ENCODE peak calls at places on chromosome 19, in four cellular contexts. T is bronchial epithelial cell, U is sigmoid colon, B is A549. D is an unnamed sample.

GRCh38 chr19:16376649-16377048 is 52.0 kb downstream of the KLF2 start:
- DNase-seq in T (no peak), U (no peak), B (peak), D (peak)

GRCh38 chr19:43784251-43784980 is 3.6 kb upstream of the KCNN4 start:
- DNase-seq in U (no peak), T (peak), B (peak), D (no peak)

GRCh38 chr19:48818234-48818823 is 7.5 kb upstream of the BCAT2 start:
- DNase-seq in T (no peak), B (no peak), U (no peak), D (no peak)

GRCh38 chr19:52428937-52429336 is at the start of gene ZNF534:
- DNase-seq in T (no peak), U (no peak), B (no peak), D (no peak)

GRCh38 chr19:10603873-10604459 is 16.9 kb upstream of the AP1M2 start:
- DNase-seq in T (no peak), U (no peak), B (no peak), D (no peak)

GRCh38 chr19:7632340-7633203 is 947 bp downstream of the PCP2 start:
- DNase-seq in B (no peak), T (no peak), U (no peak), D (no peak)

GRCh38 chr19:46953955-46954501 is 65.6 kb upstream of the NPAS1 start:
- DNase-seq in T (no peak), U (no peak), B (no peak), D (no peak)

GRCh38 chr19:12784394-12784870 is 6.9 kb upstream of the JUNB start:
- DNase-seq in U (no peak), T (no peak), B (no peak), D (no peak)

GRCh38 chr19:45577111-45577905 is 7.3 kb downstream of the OPA3 start:
- DNase-seq in U (peak), T (peak), B (peak), D (no peak)

DNA sequence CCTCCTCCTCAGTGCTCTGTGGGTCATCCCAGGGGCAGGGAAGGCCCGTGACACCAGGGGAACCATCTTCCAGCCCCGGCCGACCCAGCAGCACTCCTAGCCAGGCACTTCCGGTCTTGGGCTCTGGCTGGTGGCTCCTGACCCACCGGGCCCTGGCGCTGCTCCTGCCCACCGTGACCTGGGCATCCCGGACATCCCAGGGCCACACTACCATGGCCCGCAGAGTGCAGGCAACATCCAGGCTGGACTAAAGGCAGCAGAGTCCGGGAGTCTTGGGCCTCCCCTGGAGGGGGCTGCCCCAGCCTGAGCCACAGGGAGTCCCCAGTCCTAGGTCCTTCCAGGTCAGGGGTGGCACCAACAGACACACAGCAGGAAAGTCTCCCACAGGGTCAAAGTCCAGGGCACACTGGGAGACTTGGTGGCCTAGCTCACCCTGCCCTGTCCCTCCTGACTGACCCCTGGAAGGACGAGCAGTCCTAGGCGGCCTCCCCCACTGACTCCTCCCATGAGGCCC is 10.8 kb downstream of the LSM4 start:
- DNase-seq in T (no peak), U (no peak), B (no peak), D (no peak)
- H3K4me3 ChIP-seq in T (no peak), U (no peak), B (no peak), D (no peak)

DNA sequence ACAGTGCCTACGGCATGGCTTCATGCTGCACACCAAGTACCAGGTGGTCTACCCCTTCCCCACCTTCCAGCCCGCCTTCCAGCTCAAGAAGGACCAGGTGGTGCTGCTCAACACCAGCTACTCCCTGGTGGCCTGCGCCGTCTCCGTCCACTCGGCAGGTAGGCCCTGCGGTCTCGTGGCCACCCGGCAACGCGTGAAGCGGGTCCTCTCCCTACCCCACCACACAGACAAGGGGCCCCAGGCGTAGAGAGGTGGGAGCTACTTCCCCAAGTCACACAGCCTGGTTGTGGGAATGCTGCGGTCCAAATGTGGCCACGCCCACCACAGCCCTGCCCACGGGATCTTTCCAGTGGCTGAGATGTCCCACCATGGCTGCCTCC is 4.0 kb downstream of the DCAF15 start:
- DNase-seq in B (no peak), T (no peak), U (no peak), D (no peak)
- TF ChIP-seq CTCF in B (no peak), T (no peak), U (no peak), D (no peak)

GRCh38 chr19:18173572-18174294 is at the start of gene IFI30:
- DNase-seq in T (no peak), B (peak), U (peak), D (peak)

GRCh38 chr19:18174983-18175382 is 1.4 kb downstream of the IFI30 start:
- DNase-seq in T (no peak), B (no peak), U (no peak), D (no peak)

GRCh38 chr19:18171605-18172327 is 1.8 kb upstream of the IFI30 start:
- DNase-seq in T (no peak), U (no peak), B (no peak), D (no peak)

GRCh38 chr19:18172331-18173053 is 1.1 kb upstream of the IFI30 start:
- DNase-seq in T (no peak), U (no peak), B (no peak), D (no peak)

DNA sequence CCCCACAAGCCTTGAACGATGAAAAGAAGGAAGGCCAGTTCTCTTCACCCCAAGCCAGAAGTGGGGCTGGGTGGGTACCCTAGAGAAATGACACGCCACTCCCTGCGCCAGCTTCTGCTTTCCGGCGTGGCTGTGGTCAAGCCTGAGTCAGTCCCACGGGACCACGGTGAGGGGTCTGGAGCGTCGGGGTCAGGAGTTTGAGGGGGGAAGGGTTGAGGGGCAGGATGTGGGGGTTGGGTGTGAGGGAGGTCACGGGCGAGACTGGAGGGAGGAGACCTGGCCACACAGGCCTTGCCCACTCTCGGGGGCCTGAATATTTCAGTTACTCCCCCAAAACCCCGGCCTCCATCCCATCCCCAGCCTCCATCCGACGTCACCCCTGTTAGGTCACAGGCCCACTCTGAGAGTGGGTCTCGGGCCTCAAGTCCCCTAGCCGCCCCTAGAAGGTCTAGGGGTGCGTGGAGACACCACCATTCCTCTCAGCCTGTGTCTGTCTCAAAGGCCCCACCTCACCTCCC is 500 bp upstream of the IFI30 start:
- DNase-seq in B (no peak), T (no peak), U (peak), D (no peak)
- H3K4me3 ChIP-seq in B (peak), T (no peak), U (peak), D (peak)

GRCh38 chr19:29966594-29967249 is 24.7 kb downstream of the URI1 start:
- DNase-seq in B (peak), T (peak), U (no peak), D (no peak)
- TF ChIP-seq CTCF in B (peak), T (peak), U (no peak), D (peak)

DNA sequence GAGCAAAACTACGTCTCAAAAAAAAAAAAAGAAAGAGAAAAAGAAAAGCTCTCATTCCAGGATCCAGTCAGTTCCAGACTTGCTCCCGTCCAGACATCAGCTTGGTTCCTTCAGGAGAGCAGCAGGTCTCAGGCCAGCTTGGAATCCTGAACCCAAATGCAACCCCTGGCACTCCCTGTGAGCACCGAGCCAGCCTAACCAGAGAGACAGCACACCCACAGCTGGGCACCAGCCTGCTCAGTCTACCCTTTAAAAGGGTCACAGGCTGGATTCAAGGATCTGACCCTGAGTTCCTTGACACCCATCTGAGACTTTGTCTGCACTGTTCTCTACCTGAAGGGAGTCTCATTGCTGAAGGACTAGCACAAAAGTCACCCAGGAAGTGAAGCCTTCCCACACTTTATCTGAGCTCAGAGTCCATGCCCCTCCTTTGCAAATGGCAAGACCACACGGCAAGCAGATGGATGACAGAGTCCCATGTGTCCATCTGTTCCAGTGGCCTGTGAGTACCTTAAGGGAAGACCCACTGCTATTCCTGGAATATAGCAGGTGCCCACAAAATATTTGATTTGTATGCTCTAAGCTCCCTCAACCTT is 1.4 kb downstream of the PEPD start:
- DNase-seq in U (no peak), T (no peak), B (no peak), D (no peak)
- H3K4me3 ChIP-seq in U (no peak), T (no peak), B (no peak), D (peak)

GRCh38 chr19:40605201-40605971 is 4.2 kb downstream of the LTBP4 start:
- DNase-seq in B (peak), U (peak), T (peak), D (peak)
- TF ChIP-seq CTCF in B (peak), U (no peak), T (peak), D (no peak)

GRCh38 chr19:40217921-40218890 is at the start of gene TTC9B:
- DNase-seq in U (no peak), T (no peak), B (peak), D (peak)

GRCh38 chr19:40217027-40217810 is 965 bp downstream of the TTC9B start:
- DNase-seq in T (peak), B (peak), U (no peak), D (no peak)

GRCh38 chr19:40220674-40221073 is 2.5 kb upstream of the TTC9B start:
- DNase-seq in U (no peak), B (no peak), T (no peak), D (no peak)

GRCh38 chr19:40221858-40222619 is 3.9 kb upstream of the TTC9B start:
- DNase-seq in B (peak), T (peak), U (peak), D (peak)

GRCh38 chr19:40219721-40220276 is 1.6 kb upstream of the TTC9B start:
- DNase-seq in U (no peak), B (peak), T (peak), D (peak)
- H3K4me3 ChIP-seq in U (no peak), B (peak), T (peak), D (peak)

GRCh38 chr19:4676955-4677731 is 7.0 kb upstream of the MYDGF start:
- DNase-seq in B (peak), U (peak), T (peak), D (peak)
- TF ChIP-seq CTCF in B (peak), U (peak), T (peak), D (peak)

GRCh38 chr19:4058696-4059492 is 7.8 kb downstream of the ZBTB7A start:
- DNase-seq in T (no peak), B (no peak), U (peak), D (no peak)
- H3K4me3 ChIP-seq in T (peak), B (peak), U (peak), D (no peak)

GRCh38 chr19:3253270-3253669 is 28.8 kb downstream of the CELF5 start:
- DNase-seq in B (peak), U (no peak), T (no peak), D (no peak)
- TF ChIP-seq CTCF in B (no peak), U (no peak), T (no peak), D (peak)